ENCODE peak calls at places on chromosome 19, in five cellular contexts. N is heart left ventricle, S is gastrocnemius medialis, B is GM12878, C is stomach. L is an unnamed sample. For H3K4me1, the result is how much of the 10 kb centered on the place peaks cover.

GRCh38 chr19:7772752-7773291 is 9.8 kb downstream of the CLEC4M start:
- DNase-seq in C (no peak), S (no peak), B (peak), N (no peak), L (no peak)

GRCh38 chr19:48913114-48913513 is 13.0 kb downstream of the NUCB1 start:
- DNase-seq in C (no peak), B (no peak), S (no peak), N (no peak), L (no peak)

GRCh38 chr19:16527971-16528521 is 14.2 kb downstream of the CHERP start:
- DNase-seq in B (no peak), C (peak), N (no peak), S (no peak), L (peak)

GRCh38 chr19:35248310-35249145 is at the start of gene LSR:
- DNase-seq in B (peak), S (no peak), N (peak), C (peak), L (peak)

GRCh38 chr19:36528921-36529518 is 949 bp upstream of the ZNF260 start:
- DNase-seq in S (no peak), B (peak), N (no peak), C (no peak), L (peak)

GRCh38 chr19:48656840-48657474 is 11.0 kb upstream of the CA11 start:
- DNase-seq in S (no peak), N (no peak), C (no peak), B (no peak), L (no peak)

GRCh38 chr19:48741222-48741999 is 1.0 kb upstream of the RASIP1 start:
- DNase-seq in S (no peak), N (peak), C (peak), B (no peak), L (peak)

GRCh38 chr19:13784731-13785452 is 10.4 kb upstream of the ZSWIM4 start:
- DNase-seq in N (peak), C (peak), B (no peak), S (peak), L (peak)

GRCh38 chr19:42150353-42150752 is 18.1 kb upstream of the POU2F2 start:
- DNase-seq in S (no peak), N (no peak), B (no peak), C (no peak), L (peak)

GRCh38 chr19:10461047-10461949 is 41.0 kb downstream of the PDE4A start:
- DNase-seq in S (peak), N (peak), B (peak), C (peak), L (peak)

GRCh38 chr19:33391631-33392249 is 18.2 kb downstream of the CEBPG start:
- DNase-seq in B (no peak), C (no peak), N (no peak), S (no peak), L (no peak)
- H3K4me1 ChIP-seq in B (under half), C (half or more), N (half or more), S (half or more), L (half or more)

GRCh38 chr19:18196511-18196845 is 3.5 kb downstream of the MPV17L2 start:
- DNase-seq in C (no peak), N (no peak), S (no peak), B (no peak), L (no peak)

GRCh38 chr19:18193388-18194207 is 580 bp downstream of the MPV17L2 start:
- DNase-seq in C (no peak), S (no peak), B (no peak), N (no peak), L (no peak)

GRCh38 chr19:18192673-18193387 is at the start of gene MPV17L2:
- DNase-seq in N (peak), S (peak), B (peak), C (peak), L (peak)

GRCh38 chr19:18194208-18194530 is 1.2 kb downstream of the MPV17L2 start:
- DNase-seq in C (no peak), N (no peak), B (no peak), S (no peak), L (no peak)

DNA sequence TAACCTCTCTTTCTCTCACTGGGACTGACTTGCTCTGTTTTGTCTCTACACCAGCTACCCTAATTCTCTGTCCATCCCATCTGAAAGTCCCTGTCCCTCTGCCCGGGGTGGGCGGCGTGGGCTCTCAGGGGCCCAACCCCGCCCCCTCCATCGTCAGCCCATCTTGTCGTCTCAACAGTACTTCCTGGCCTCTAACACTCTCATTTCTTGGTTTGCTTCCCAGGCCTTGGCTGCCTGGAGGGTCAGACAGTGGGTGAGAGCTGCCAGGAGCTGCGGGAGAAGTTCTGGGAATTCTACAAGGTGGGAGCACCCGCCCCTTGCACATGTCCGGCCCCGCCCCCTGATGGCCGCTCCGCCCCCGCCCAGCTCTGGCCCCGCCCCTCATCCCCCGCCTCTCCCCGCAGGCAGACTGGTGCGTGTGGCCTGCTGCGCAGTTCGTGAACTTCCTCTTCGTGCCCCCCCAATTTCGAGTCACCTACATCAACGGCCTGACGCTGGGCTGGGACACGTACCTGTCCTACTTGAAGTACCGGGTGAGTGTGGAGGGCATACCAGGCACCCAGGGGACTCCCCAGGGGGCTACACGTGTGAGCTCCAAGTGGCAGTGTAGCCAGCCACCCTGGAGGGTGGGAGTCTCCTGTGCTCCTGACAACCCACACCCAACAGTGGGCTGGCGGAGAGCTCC is 1.7 kb downstream of the MPV17L2 start:
- DNase-seq in B (no peak), S (no peak), N (no peak), C (no peak), L (no peak)
- TF ChIP-seq CTCF in B (no peak), S (no peak), N (no peak), C (no peak), L (no peak)

GRCh38 chr19:31100945-31101344 is 248.3 kb downstream of the TSHZ3 start:
- DNase-seq in S (no peak), N (no peak), C (no peak), B (no peak), L (no peak)
- H3K27ac ChIP-seq in S (no peak), N (no peak), C (no peak), B (no peak), L (no peak)

DNA sequence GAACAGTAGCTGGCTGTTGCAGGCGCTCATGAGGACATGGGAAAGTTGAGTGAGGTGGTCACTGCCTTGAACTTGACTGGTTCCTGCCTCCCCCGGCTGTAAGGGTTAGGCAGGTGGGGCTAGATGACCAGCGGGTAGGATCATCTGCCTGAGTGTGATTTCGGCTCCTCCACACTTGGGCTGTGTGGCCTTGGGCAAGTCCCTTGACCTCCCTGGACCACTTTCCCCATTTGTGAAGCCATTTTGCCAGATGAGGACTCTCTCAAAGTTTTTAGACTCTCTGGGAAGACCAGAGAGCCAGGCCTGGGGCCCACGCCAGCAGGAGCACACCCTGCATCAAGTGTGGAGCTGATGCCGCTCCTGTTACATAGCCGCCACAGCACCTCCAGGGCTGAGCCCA is 9.5 kb downstream of the PPP1R37 start:
- DNase-seq in S (no peak), B (no peak), C (no peak), N (no peak), L (no peak)
- H3K4me1 ChIP-seq in S (under half), B (under half), C (half or more), N (half or more), L (half or more)

GRCh38 chr19:15265849-15266248 is 33.6 kb upstream of the EPHX3 start:
- DNase-seq in C (peak), S (peak), N (peak), B (no peak), L (peak)
- TF ChIP-seq CTCF in C (no peak), S (no peak), N (no peak), B (no peak), L (no peak)

GRCh38 chr19:1070931-1071791 is 4.2 kb downstream of the ARHGAP45 start:
- DNase-seq in N (no peak), S (no peak), C (no peak), B (no peak), L (no peak)

GRCh38 chr19:1074512-1075283 is 7.7 kb downstream of the ARHGAP45 start:
- DNase-seq in B (no peak), C (peak), S (peak), N (peak), L (peak)

GRCh38 chr19:1072371-1073015 is 5.5 kb downstream of the ARHGAP45 start:
- DNase-seq in N (no peak), B (no peak), S (no peak), C (no peak), L (no peak)

GRCh38 chr19:1073956-1074511 is 7.1 kb downstream of the ARHGAP45 start:
- DNase-seq in S (no peak), B (no peak), N (no peak), C (no peak), L (no peak)

GRCh38 chr19:1073063-1073955 is 6.3 kb downstream of the ARHGAP45 start:
- DNase-seq in C (no peak), B (no peak), N (no peak), S (no peak), L (no peak)
- H3K27ac ChIP-seq in C (no peak), B (no peak), N (no peak), S (no peak), L (no peak)

GRCh38 chr19:575527-576506 is 3.4 kb downstream of the BSG start:
- DNase-seq in C (peak), S (peak), B (no peak), N (peak), L (peak)

GRCh38 chr19:576768-577438 is 4.5 kb downstream of the BSG start:
- DNase-seq in N (no peak), C (no peak), S (no peak), B (no peak), L (no peak)

GRCh38 chr19:572140-572890 is at the start of gene BSG:
- DNase-seq in C (peak), S (peak), N (peak), B (peak), L (peak)

GRCh38 chr19:572891-573825 is 762 bp downstream of the BSG start:
- DNase-seq in S (peak), C (peak), B (no peak), N (peak), L (peak)

DNA sequence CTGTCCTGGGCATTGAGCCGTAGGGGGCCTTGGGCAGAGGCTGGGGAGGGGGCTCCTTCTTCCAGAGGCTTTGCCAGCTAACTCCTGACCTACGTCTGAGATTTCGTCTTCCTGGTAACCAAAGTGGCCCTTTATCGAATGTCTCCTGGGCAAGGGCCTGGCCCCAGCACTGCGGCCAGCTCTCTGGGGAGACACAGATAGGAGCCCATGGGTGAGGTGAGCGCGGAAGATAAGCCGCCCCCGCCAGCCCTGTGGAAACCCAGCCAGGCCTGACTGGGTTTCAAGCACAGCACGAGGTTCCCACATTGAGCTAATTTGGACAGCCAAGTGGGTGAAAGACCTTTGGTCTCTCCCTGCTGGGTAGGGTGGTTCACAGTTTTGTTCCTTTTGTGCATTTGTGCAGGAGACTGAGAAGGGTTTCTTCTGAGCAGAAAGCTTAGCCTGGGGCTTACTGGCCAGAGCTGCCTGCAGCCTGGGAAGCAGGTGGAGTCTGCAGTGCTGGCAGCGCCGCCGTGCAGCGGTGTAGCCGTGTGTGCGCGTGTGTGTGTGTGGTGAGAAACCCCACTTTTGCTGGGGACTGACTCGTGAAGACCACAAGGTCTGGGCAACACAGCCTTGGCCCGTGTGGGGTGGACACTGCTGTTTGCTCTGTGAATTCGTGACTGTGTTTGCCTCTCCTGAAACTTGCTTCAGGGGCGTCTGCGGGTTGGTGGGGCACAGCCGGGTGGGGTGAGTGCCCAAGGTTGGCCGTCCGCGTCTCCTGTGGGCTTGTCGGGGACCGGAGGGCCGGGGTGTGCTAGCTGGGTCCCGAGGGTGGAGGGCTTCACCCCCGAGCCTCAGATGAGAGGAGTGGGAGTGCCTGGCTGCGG is 2.5 kb downstream of the BSG start:
- DNase-seq in B (peak), N (peak), C (peak), S (peak), L (peak)
- H3K4me1 ChIP-seq in B (under half), N (half or more), C (under half), S (under half), L (under half)